ENCODE peak calls at places on chromosomes 2 and 18, in eight cellular contexts. V is transverse colon, K is HCT116, Z is spleen, J is ovary, P is GM12878, W is IMR-90, U is gastrocnemius medialis. T is an unnamed sample.

GRCh38 chr2:60519259-60519863 is 34.1 kb downstream of the BCL11A start:
- DNase-seq in V (no peak), K (no peak), Z (no peak), J (no peak), P (no peak), W (peak; percentile 67), U (no peak), T (no peak)

GRCh38 chr2:104378853-104379374 is 475.0 kb upstream of the POU3F3 start:
- DNase-seq in V (peak; percentile 12), K (no peak), Z (no peak), J (no peak), P (no peak), W (no peak), U (no peak), T (no peak)

GRCh38 chr2:207681431-207681830 is 30.0 kb upstream of the CCNYL1 start:
- DNase-seq in V (no peak), K (no peak), Z (no peak), J (no peak), P (no peak), W (no peak), U (no peak), T (peak; percentile 17)

GRCh38 chr2:15177103-15177502 is 384.0 kb downstream of the NBAS start:
- DNase-seq in V (no peak), K (peak; percentile 83), Z (no peak), J (no peak), P (peak; percentile 91), W (peak; percentile 63), U (no peak), T (peak; percentile 36)

GRCh38 chr18:76978616-76979015 is 154.0 kb downstream of the MBP start:
- DNase-seq in V (peak; percentile 71), K (no peak), Z (no peak), J (peak; percentile 3), P (no peak), W (no peak), U (no peak), T (no peak)

GRCh38 chr2:216044883-216045499 is 31.6 kb upstream of the MREG start:
- DNase-seq in V (no peak), K (no peak), Z (no peak), J (no peak), P (no peak), W (peak; percentile 15), U (no peak), T (no peak)

GRCh38 chr2:150610670-150611279 is 123.3 kb upstream of the RND3 start:
- DNase-seq in V (peak; percentile 16), K (peak; percentile 36), Z (no peak), J (no peak), P (no peak), W (peak; percentile 69), U (no peak), T (no peak)

GRCh38 chr2:201798252-201798918 is 8.0 kb upstream of the CDK15 start:
- DNase-seq in V (no peak), K (no peak), Z (no peak), J (no peak), P (no peak), W (peak; percentile 96), U (no peak), T (no peak)

GRCh38 chr2:201796478-201796865 is 9.9 kb upstream of the CDK15 start:
- DNase-seq in V (no peak), K (no peak), Z (no peak), J (no peak), P (no peak), W (no peak), U (no peak), T (no peak)

GRCh38 chr2:158042245-158042644 is 59.4 kb upstream of the UPP2 start:
- DNase-seq in V (no peak), K (no peak), Z (no peak), J (no peak), P (no peak), W (no peak), U (no peak), T (no peak)

GRCh38 chr2:27240406-27240805 is 22.4 kb downstream of the SLC30A3 start:
- DNase-seq in V (no peak), K (no peak), Z (no peak), J (no peak), P (no peak), W (no peak), U (no peak), T (no peak)

DNA sequence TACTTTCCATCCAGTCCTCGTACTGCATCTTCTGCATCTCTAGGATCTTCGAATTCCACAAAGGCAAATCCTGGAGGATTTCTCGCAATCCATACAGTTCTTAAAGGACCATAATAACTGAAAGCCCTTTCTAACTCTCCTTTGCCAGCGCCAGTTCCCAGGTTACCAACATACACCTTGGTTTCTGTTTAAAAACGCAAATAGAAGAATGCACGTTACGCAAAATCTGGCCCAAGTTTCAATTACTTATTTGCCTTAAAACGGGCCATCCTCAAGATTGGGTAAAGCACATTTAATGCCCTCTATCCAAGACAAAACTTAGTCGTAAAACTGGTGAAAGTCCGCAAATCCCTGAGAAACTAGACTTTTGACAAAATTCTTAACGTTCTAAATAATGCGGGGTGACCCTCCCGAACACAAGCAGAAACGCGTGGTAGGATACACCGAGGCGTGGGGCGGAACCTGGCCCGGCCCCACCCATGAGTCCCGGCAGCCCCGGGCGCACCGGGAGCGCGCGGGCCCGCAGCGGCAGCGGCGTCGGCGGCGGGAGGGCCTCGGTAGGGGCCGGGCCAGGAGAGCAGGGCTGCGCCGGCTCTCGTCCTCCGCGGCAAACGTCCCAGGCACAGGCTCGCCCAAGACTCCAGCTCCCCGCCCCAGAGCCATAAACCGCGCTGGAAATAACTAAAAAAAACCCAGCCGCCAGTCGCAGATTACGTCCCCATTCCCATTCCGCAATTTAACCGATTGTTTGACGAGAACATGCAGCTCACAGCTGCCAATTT is 959 bp downstream of the SRSF7 start:
- DNase-seq in V (peak; percentile 72), K (no peak), Z (peak; percentile 92), J (peak; percentile 61), P (no peak), W (peak; percentile 19), U (peak; percentile 47), T (peak; percentile 85)
- TF ChIP-seq POLR2A in V (no peak), K (no peak), Z (peak; percentile 72), J (peak; percentile 86), P (no peak), W (no peak), U (peak; percentile 84), T (no peak)

DNA sequence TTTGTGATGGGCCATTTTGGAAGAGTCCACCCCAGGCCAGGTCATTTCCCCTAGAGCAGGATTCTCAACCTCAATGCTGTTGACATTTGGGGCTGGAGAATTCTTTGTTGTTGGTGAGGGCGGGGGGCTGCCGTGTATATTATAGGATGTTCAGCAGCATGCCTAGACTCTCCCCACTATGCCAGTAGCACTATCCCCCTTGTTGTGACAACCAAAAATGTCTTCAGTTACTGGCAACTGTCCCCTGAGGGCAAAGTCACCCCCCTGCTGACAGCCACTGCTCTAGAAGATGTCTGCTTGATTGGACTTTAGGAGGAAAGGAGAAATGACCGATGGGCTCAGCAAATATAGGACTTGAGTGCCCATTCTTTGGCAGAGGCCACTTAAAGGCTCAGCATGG is 61.0 kb upstream of the MCFD2 start:
- DNase-seq in V (no peak), K (no peak), Z (peak; percentile 58), J (no peak), P (no peak), W (no peak), U (no peak), T (no peak)
- TF ChIP-seq POLR2A in V (no peak), K (no peak), Z (no peak), J (no peak), P (no peak), W (no peak), U (no peak), T (no peak)

GRCh38 chr2:11726384-11726783 is 20.0 kb upstream of the LPIN1 start:
- DNase-seq in V (no peak), K (no peak), Z (no peak), J (peak; percentile 33), P (no peak), W (no peak), U (no peak), T (no peak)

GRCh38 chr2:11724151-11724550 is 22.3 kb upstream of the LPIN1 start:
- DNase-seq in V (no peak), K (no peak), Z (no peak), J (no peak), P (no peak), W (no peak), U (no peak), T (no peak)

GRCh38 chr2:11722249-11723060 is 24.0 kb upstream of the LPIN1 start:
- DNase-seq in V (no peak), K (no peak), Z (no peak), J (no peak), P (no peak), W (no peak), U (no peak), T (no peak)

GRCh38 chr2:11720752-11721151 is 25.7 kb upstream of the LPIN1 start:
- DNase-seq in V (no peak), K (no peak), Z (no peak), J (no peak), P (no peak), W (no peak), U (no peak), T (no peak)

GRCh38 chr2:11723061-11723371 is 23.4 kb upstream of the LPIN1 start:
- DNase-seq in V (no peak), K (no peak), Z (no peak), J (no peak), P (no peak), W (no peak), U (no peak), T (no peak)
- TF ChIP-seq POLR2A in V (no peak), K (no peak), Z (no peak), J (no peak), P (no peak), W (no peak), U (no peak), T (no peak)

GRCh38 chr18:10003281-10003680 is 89.5 kb downstream of the VAPA start:
- DNase-seq in V (no peak), K (no peak), Z (no peak), J (no peak), P (no peak), W (no peak), U (no peak), T (no peak)

GRCh38 chr18:10003866-10004265 is 90.0 kb downstream of the VAPA start:
- DNase-seq in V (no peak), K (no peak), Z (no peak), J (no peak), P (no peak), W (no peak), U (no peak), T (no peak)

GRCh38 chr18:10008006-10008647 is 94.3 kb downstream of the VAPA start:
- DNase-seq in V (no peak), K (no peak), Z (no peak), J (no peak), P (no peak), W (no peak), U (no peak), T (no peak)

GRCh38 chr18:10009321-10010144 is 95.7 kb downstream of the VAPA start:
- DNase-seq in V (no peak), K (no peak), Z (no peak), J (no peak), P (no peak), W (no peak), U (no peak), T (no peak)

DNA sequence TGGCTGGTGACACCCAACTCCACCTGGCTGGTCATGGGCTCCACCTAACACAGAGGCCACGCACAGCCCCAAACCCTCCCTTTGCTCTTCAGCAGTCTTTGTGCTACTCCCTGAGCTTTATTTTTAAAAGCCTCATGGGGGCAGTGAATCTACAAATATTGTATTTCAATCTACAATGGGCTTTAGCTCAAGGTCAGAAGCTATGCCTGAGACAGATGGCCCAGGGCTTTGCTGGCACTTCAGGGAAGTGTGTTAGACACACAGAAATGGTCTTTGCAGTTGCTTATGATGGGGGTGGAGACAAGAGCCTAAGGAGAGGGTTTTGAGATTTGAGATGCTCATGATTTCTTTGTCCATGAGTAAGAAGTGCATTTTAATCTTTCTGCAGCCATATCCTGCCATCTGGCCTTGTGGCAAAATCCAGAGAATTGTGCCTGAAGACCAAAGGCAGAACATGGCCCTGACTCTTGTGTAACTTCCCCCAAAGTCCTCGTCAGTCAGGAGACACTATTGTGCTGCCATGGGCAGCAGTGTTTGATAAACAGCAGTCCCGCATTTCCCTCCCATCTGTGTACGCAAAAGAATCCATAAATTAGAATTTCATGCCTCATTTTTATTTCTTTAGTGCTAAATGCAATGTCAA is 92.6 kb downstream of the VAPA start:
- DNase-seq in V (no peak), K (no peak), Z (no peak), J (no peak), P (no peak), W (peak; percentile 28), U (no peak), T (no peak)
- TF ChIP-seq POLR2A in V (no peak), K (no peak), Z (no peak), J (no peak), P (no peak), W (no peak), U (no peak), T (no peak)